ENCODE peak calls at places on chromosomes 6 and 20, in ten cellular contexts. J is fibroblast of pulmonary artery, S is foreskin fibroblast, B is prostate gland, Y is neural progenitor cell, T is psoas muscle, Q is right lobe of liver, C is mammary epithelial cell, L is astrocyte of the spinal cord, V is lung. I is an unnamed sample.
A peak's percentile ranks its signal among the peaks of the same experiment; 100 is the strongest.

GRCh38 chr20:36971103-36971502 is 19.6 kb upstream of the SAMHD1 start:
- DNase-seq in S (no peak), Y (no peak), J (no peak), Q (no peak), B (no peak), V (no peak), T (no peak), C (no peak), L (no peak), I (no peak)

GRCh38 chr6:5726976-5727718 is 279.6 kb downstream of the NRN1 start:
- DNase-seq in B (no peak), Y (no peak), J (no peak), L (peak; percentile 55), C (no peak), T (no peak), V (no peak), S (no peak), Q (no peak), I (no peak)

GRCh38 chr6:116572162-116572561 is 858 bp downstream of the RWDD1 start:
- DNase-seq in T (peak; percentile 59), S (peak; percentile 71), J (peak; percentile 42), V (no peak), Y (peak; percentile 30), L (peak; percentile 58), C (peak; percentile 23), Q (peak; percentile 50), B (no peak), I (peak; percentile 46)

GRCh38 chr6:7050911-7051779 is 56.6 kb upstream of the RREB1 start:
- DNase-seq in Y (peak; percentile 71), Q (peak; percentile 62), C (no peak), T (peak; percentile 76), L (peak; percentile 84), J (peak; percentile 49), V (peak; percentile 65), S (peak; percentile 57), B (peak; percentile 21), I (peak; percentile 33)

GRCh38 chr20:38270869-38271608 is 10.5 kb upstream of the KIAA1755 start:
- DNase-seq in B (no peak), J (peak; percentile 95), S (peak; percentile 96), C (peak; percentile 91), T (peak; percentile 73), Q (no peak), Y (no peak), V (no peak), L (peak; percentile 98), I (no peak)

GRCh38 chr6:32529697-32530429 is at the start of gene HLA-DRB5:
- DNase-seq in S (peak; percentile 7), V (peak; percentile 39), Q (peak; percentile 39), Y (no peak), C (no peak), B (no peak), L (no peak), T (peak; percentile 45), J (peak; percentile 1), I (peak; percentile 86)

GRCh38 chr6:20085817-20086216 is 126.5 kb downstream of the MBOAT1 start:
- DNase-seq in V (no peak), Y (no peak), B (no peak), Q (no peak), T (no peak), S (no peak), C (no peak), L (no peak), J (no peak), I (no peak)

GRCh38 chr6:90177544-90178293 is 118.9 kb downstream of the BACH2 start:
- DNase-seq in Q (no peak), B (no peak), J (no peak), Y (no peak), L (no peak), S (no peak), V (no peak), T (no peak), C (no peak), I (no peak)

GRCh38 chr6:42572523-42572922 is 8.7 kb downstream of the UBR2 start:
- DNase-seq in Y (no peak), J (no peak), L (no peak), C (no peak), Q (no peak), S (no peak), B (no peak), V (no peak), T (no peak), I (peak; percentile 88)

GRCh38 chr6:36963451-36964290 is 9.1 kb downstream of the PI16 start:
- DNase-seq in V (peak; percentile 55), B (no peak), Y (no peak), Q (peak; percentile 47), J (no peak), T (no peak), S (no peak), C (no peak), L (no peak), I (peak; percentile 42)

GRCh38 chr6:13710552-13711383 is 867 bp downstream of the RANBP9 start:
- DNase-seq in J (peak; percentile 14), S (peak; percentile 43), Y (peak; percentile 67), Q (peak; percentile 78), L (no peak), C (peak; percentile 32), B (peak; percentile 19), T (peak; percentile 69), V (peak; percentile 51), I (peak; percentile 55)

GRCh38 chr6:13711726-13712484 is at the start of gene RANBP9:
- DNase-seq in S (peak; percentile 96), C (peak; percentile 84), J (peak; percentile 90), V (peak; percentile 87), Q (peak; percentile 92), Y (peak; percentile 94), T (peak; percentile 94), L (peak; percentile 96), B (peak; percentile 82), I (peak; percentile 93)

GRCh38 chr6:13712485-13712990 is 903 bp upstream of the RANBP9 start:
- DNase-seq in V (no peak), B (no peak), C (no peak), S (peak; percentile 48), Y (no peak), Q (no peak), T (no peak), J (peak; percentile 51), L (no peak), I (peak; percentile 44)

GRCh38 chr6:13709698-13710551 is 1.7 kb downstream of the RANBP9 start:
- DNase-seq in Q (no peak), Y (peak; percentile 40), S (peak; percentile 56), L (peak; percentile 51), J (peak; percentile 45), T (no peak), C (peak; percentile 45), B (no peak), V (no peak), I (peak; percentile 46)

DNA sequence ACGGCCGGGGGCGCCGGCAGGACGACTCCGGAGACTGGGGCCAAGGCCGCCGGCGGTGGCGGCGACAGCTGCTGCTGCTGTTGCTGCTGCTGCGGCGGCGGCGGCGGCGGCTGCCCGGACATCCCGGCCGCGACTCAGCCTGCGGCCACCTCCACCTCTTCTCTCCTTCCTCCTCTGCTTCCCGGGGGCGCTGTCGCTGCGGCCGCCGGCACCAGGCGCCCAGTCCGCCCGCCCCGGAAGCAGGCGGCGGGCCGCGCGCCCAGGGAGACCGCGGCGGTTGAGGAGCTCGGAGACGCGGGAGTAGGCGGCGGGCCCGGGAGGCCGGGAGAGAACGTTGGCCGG is 280 bp downstream of the RANBP9 start:
- DNase-seq in J (no peak), Y (no peak), Q (no peak), C (no peak), V (no peak), L (no peak), B (no peak), S (no peak), T (no peak), I (peak; percentile 89)
- H3K4me3 ChIP-seq in J (peak overlapping the region; percentile 63), Y (peak overlapping the region; percentile 98), Q (peak overlapping the region; percentile 59), C (peak overlapping the region; percentile 79), V (peak overlapping the region; percentile 85), L (peak overlapping the region; percentile 83), B (peak overlapping the region; percentile 81), S (peak overlapping the region; percentile 87), T (peak overlapping the region; percentile 92), I (peak overlapping the region; percentile 40)

GRCh38 chr6:134719850-134720249 is 230.1 kb downstream of the ALDH8A1 start:
- DNase-seq in Y (no peak), V (no peak), L (no peak), T (no peak), Q (no peak), S (no peak), B (no peak), J (no peak), C (no peak), I (no peak)

GRCh38 chr6:134722996-134723871 is 226.7 kb downstream of the ALDH8A1 start:
- DNase-seq in Y (no peak), B (no peak), C (no peak), T (no peak), L (peak; percentile 23), S (peak; percentile 87), Q (no peak), V (no peak), J (no peak), I (no peak)

GRCh38 chr6:134722429-134722828 is 227.5 kb downstream of the ALDH8A1 start:
- DNase-seq in Y (no peak), J (no peak), B (no peak), T (no peak), L (peak; percentile 29), Q (no peak), C (no peak), V (no peak), S (peak; percentile 67), I (no peak)

GRCh38 chr6:134720353-134721094 is 229.4 kb downstream of the ALDH8A1 start:
- DNase-seq in Q (no peak), S (peak; percentile 34), B (no peak), V (no peak), Y (no peak), T (no peak), L (no peak), J (peak; percentile 44), C (no peak), I (no peak)

GRCh38 chr6:134721095-134721400 is 228.9 kb downstream of the ALDH8A1 start:
- DNase-seq in Y (no peak), C (no peak), B (no peak), L (no peak), Q (no peak), S (peak; percentile 40), J (no peak), V (no peak), T (no peak), I (no peak)
- TF ChIP-seq CTCF in Y (no peak), C (no peak), B (no peak), L (no peak), Q (no peak), S (no peak), J (no peak), V (no peak), T (no peak), I (no peak)

DNA sequence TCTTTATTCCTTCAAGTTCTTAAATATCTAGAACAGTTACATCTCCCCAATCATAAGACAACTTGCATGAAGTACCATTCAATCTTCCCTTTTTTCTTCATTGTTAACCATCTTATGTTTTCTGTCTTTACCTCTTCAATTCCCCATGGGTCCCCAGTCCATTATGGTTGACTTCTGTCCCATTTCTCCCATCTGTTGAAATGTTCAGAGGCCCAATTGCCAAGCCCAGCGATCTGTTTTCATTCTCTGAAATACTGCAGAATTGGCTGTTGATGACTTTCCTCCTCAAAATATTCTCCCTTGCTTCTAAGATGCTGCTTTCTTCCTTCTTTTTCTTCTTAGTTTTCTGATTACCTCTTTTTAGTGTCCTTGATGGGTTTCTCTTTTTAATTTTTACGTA is 26.0 kb downstream of the DSTN start:
- DNase-seq in L (no peak), J (no peak), T (no peak), V (no peak), Y (no peak), S (no peak), B (no peak), C (no peak), Q (no peak), I (no peak)
- H3K4me3 ChIP-seq in L (no peak overlapping the region), J (no peak overlapping the region), T (no peak overlapping the region), V (no peak overlapping the region), Y (no peak overlapping the region), S (no peak overlapping the region), B (no peak overlapping the region), C (no peak overlapping the region), Q (no peak overlapping the region), I (no peak overlapping the region)

GRCh38 chr6:50816115-50816675 is 2.5 kb upstream of the TFAP2B start:
- DNase-seq in J (peak; percentile 78), Q (peak; percentile 81), Y (peak; percentile 87), L (peak; percentile 70), S (peak; percentile 77), C (peak; percentile 61), B (peak; percentile 68), V (peak; percentile 75), T (peak; percentile 72), I (peak; percentile 76)
- TF ChIP-seq CTCF in J (peak; percentile 80), Q (peak; percentile 79), Y (peak; percentile 97), L (peak; percentile 83), S (peak; percentile 83), C (peak; percentile 81), B (peak; percentile 85), V (peak; percentile 50), T (peak; percentile 81), I (peak; percentile 67)